ENCODE peak calls at places on chromosomes 2 and 18, in six cellular contexts. One of them, this sample, is unnamed. For H3K36me3, the result is how much of the 10 kb centered on the place peaks cover.

GRCh38 chr2:137348301-137348700 is 583.0 kb downstream of the THSD7B start:
- DNase-seq in IMR-90: no peak
- DNase-seq in brain microvascular endothelial cell: no peak
- DNase-seq in DND-41: no peak
- DNase-seq in tibial nerve: no peak
- DNase-seq in heart right ventricle: no peak
- DNase-seq in this sample: no peak

GRCh38 chr18:13266208-13267100 is 47.9 kb downstream of the LDLRAD4 start:
- DNase-seq in IMR-90: no peak
- DNase-seq in brain microvascular endothelial cell: no peak
- DNase-seq in DND-41: no peak
- DNase-seq in tibial nerve: no peak
- DNase-seq in heart right ventricle: peak
- DNase-seq in this sample: peak

GRCh38 chr2:73283545-73284295 is 558 bp downstream of the FBXO41 start:
- DNase-seq in IMR-90: no peak
- DNase-seq in brain microvascular endothelial cell: no peak
- DNase-seq in DND-41: peak
- DNase-seq in tibial nerve: no peak
- DNase-seq in heart right ventricle: no peak
- DNase-seq in this sample: peak

GRCh38 chr2:144996225-144996795 is 476.4 kb upstream of the ZEB2 start:
- DNase-seq in IMR-90: peak
- DNase-seq in brain microvascular endothelial cell: no peak
- DNase-seq in DND-41: no peak
- DNase-seq in tibial nerve: no peak
- DNase-seq in heart right ventricle: no peak
- DNase-seq in this sample: no peak

GRCh38 chr2:101902169-101902568 is 89.6 kb upstream of the IL1R2 start:
- DNase-seq in IMR-90: no peak
- DNase-seq in brain microvascular endothelial cell: no peak
- DNase-seq in DND-41: no peak
- DNase-seq in tibial nerve: no peak
- DNase-seq in heart right ventricle: no peak
- DNase-seq in this sample: no peak

GRCh38 chr2:26670171-26670570 is 22.4 kb upstream of the KCNK3 start:
- DNase-seq in IMR-90: peak
- DNase-seq in brain microvascular endothelial cell: peak
- DNase-seq in DND-41: no peak
- DNase-seq in tibial nerve: no peak
- DNase-seq in heart right ventricle: no peak
- DNase-seq in this sample: no peak

GRCh38 chr2:75458201-75458600 is 102.5 kb downstream of the EVA1A start:
- DNase-seq in IMR-90: no peak
- DNase-seq in brain microvascular endothelial cell: no peak
- DNase-seq in DND-41: no peak
- DNase-seq in tibial nerve: no peak
- DNase-seq in heart right ventricle: no peak
- DNase-seq in this sample: no peak

GRCh38 chr2:63849381-63850203 is 7.9 kb downstream of the UGP2 start:
- DNase-seq in IMR-90: no peak
- DNase-seq in brain microvascular endothelial cell: no peak
- DNase-seq in DND-41: peak
- DNase-seq in tibial nerve: no peak
- DNase-seq in heart right ventricle: no peak
- DNase-seq in this sample: no peak

GRCh38 chr2:241209271-241209670 is 20.8 kb downstream of the ANO7 start:
- DNase-seq in IMR-90: no peak
- DNase-seq in brain microvascular endothelial cell: no peak
- DNase-seq in DND-41: no peak
- DNase-seq in tibial nerve: no peak
- DNase-seq in heart right ventricle: no peak
- DNase-seq in this sample: no peak

GRCh38 chr2:121080013-121080772 is 204.8 kb downstream of the TFCP2L1 start:
- DNase-seq in IMR-90: peak
- DNase-seq in brain microvascular endothelial cell: peak
- DNase-seq in DND-41: peak
- DNase-seq in tibial nerve: no peak
- DNase-seq in heart right ventricle: peak
- DNase-seq in this sample: no peak

GRCh38 chr18:34707670-34708069 is 2.4 kb upstream of the DTNA start:
- DNase-seq in IMR-90: peak
- DNase-seq in brain microvascular endothelial cell: peak
- DNase-seq in DND-41: no peak
- DNase-seq in tibial nerve: no peak
- DNase-seq in heart right ventricle: peak
- DNase-seq in this sample: peak

GRCh38 chr2:105797298-105797819 is 52.6 kb downstream of the NCK2 start:
- DNase-seq in IMR-90: peak
- DNase-seq in brain microvascular endothelial cell: no peak
- DNase-seq in DND-41: peak
- DNase-seq in tibial nerve: no peak
- DNase-seq in heart right ventricle: no peak
- DNase-seq in this sample: no peak

GRCh38 chr18:76522104-76522503 is 27.1 kb upstream of the ZNF516 start:
- DNase-seq in IMR-90: no peak
- DNase-seq in brain microvascular endothelial cell: no peak
- DNase-seq in DND-41: no peak
- DNase-seq in tibial nerve: no peak
- DNase-seq in heart right ventricle: no peak
- DNase-seq in this sample: no peak

GRCh38 chr2:237059155-237059875 is 26.4 kb upstream of the COPS8 start:
- DNase-seq in IMR-90: no peak
- DNase-seq in brain microvascular endothelial cell: no peak
- DNase-seq in DND-41: no peak
- DNase-seq in tibial nerve: no peak
- DNase-seq in heart right ventricle: no peak
- DNase-seq in this sample: no peak

GRCh38 chr2:197453914-197454398 is 604 bp downstream of the COQ10B start:
- DNase-seq in IMR-90: peak
- DNase-seq in brain microvascular endothelial cell: no peak
- DNase-seq in DND-41: no peak
- DNase-seq in tibial nerve: no peak
- DNase-seq in heart right ventricle: no peak
- DNase-seq in this sample: peak

GRCh38 chr2:106561356-106561755 is 74.2 kb downstream of the CD8B2 start:
- DNase-seq in IMR-90: no peak
- DNase-seq in brain microvascular endothelial cell: no peak
- DNase-seq in DND-41: no peak
- DNase-seq in tibial nerve: no peak
- DNase-seq in heart right ventricle: peak
- DNase-seq in this sample: no peak

GRCh38 chr2:159713691-159714585 is 1.6 kb downstream of the MARCHF7 start:
- DNase-seq in IMR-90: peak
- DNase-seq in brain microvascular endothelial cell: peak
- DNase-seq in DND-41: no peak
- DNase-seq in tibial nerve: no peak
- DNase-seq in heart right ventricle: no peak
- DNase-seq in this sample: no peak

GRCh38 chr2:228600265-228600664 is 418.8 kb upstream of the SPHKAP start:
- DNase-seq in IMR-90: peak
- DNase-seq in brain microvascular endothelial cell: peak
- DNase-seq in DND-41: no peak
- DNase-seq in tibial nerve: no peak
- DNase-seq in heart right ventricle: no peak
- DNase-seq in this sample: no peak

GRCh38 chr2:156322681-156323211 is 9.8 kb downstream of the NR4A2 start:
- DNase-seq in IMR-90: no peak
- DNase-seq in brain microvascular endothelial cell: no peak
- DNase-seq in DND-41: no peak
- DNase-seq in tibial nerve: no peak
- DNase-seq in heart right ventricle: no peak
- DNase-seq in this sample: no peak

GRCh38 chr2:108786008-108786353 is 590 bp upstream of the CCDC138 start:
- DNase-seq in IMR-90: peak
- DNase-seq in brain microvascular endothelial cell: no peak
- DNase-seq in DND-41: no peak
- DNase-seq in tibial nerve: no peak
- DNase-seq in heart right ventricle: no peak
- DNase-seq in this sample: no peak

GRCh38 chr2:152509772-152510491 is 175.0 kb downstream of the FMNL2 start:
- DNase-seq in IMR-90: no peak
- DNase-seq in brain microvascular endothelial cell: no peak
- DNase-seq in DND-41: no peak
- DNase-seq in tibial nerve: no peak
- DNase-seq in heart right ventricle: no peak
- DNase-seq in this sample: no peak

GRCh38 chr2:235255716-235256115 is 238.1 kb upstream of the AGAP1 start:
- DNase-seq in IMR-90: no peak
- DNase-seq in brain microvascular endothelial cell: no peak
- DNase-seq in DND-41: no peak
- DNase-seq in tibial nerve: no peak
- DNase-seq in heart right ventricle: no peak
- DNase-seq in this sample: no peak

GRCh38 chr2:121489944-121490585 is 40.6 kb upstream of the RNU4ATAC start:
- DNase-seq in IMR-90: no peak
- DNase-seq in brain microvascular endothelial cell: no peak
- DNase-seq in DND-41: no peak
- DNase-seq in tibial nerve: no peak
- DNase-seq in heart right ventricle: no peak
- DNase-seq in this sample: no peak

GRCh38 chr2:9428965-9429577 is 5.6 kb downstream of the CPSF3 start:
- DNase-seq in IMR-90: peak
- DNase-seq in brain microvascular endothelial cell: no peak
- DNase-seq in DND-41: no peak
- DNase-seq in tibial nerve: no peak
- DNase-seq in heart right ventricle: no peak
- DNase-seq in this sample: no peak

GRCh38 chr18:27899893-27900292 is 277.0 kb downstream of the CDH2 start:
- DNase-seq in IMR-90: no peak
- DNase-seq in brain microvascular endothelial cell: no peak
- DNase-seq in DND-41: no peak
- DNase-seq in tibial nerve: no peak
- DNase-seq in heart right ventricle: no peak
- DNase-seq in this sample: no peak

GRCh38 chr2:205682239-205683021 is at the start of gene NRP2:
- DNase-seq in IMR-90: peak
- DNase-seq in brain microvascular endothelial cell: peak
- DNase-seq in DND-41: no peak
- DNase-seq in tibial nerve: peak
- DNase-seq in heart right ventricle: peak
- DNase-seq in this sample: peak

GRCh38 chr2:240934701-240935100 is 28.6 kb downstream of the CROCC2 start:
- DNase-seq in IMR-90: no peak
- DNase-seq in brain microvascular endothelial cell: no peak
- DNase-seq in DND-41: no peak
- DNase-seq in tibial nerve: peak
- DNase-seq in heart right ventricle: no peak
- DNase-seq in this sample: peak

GRCh38 chr2:60961457-60961856 is 56.1 kb upstream of the PEX13 start:
- DNase-seq in IMR-90: peak
- DNase-seq in brain microvascular endothelial cell: peak
- DNase-seq in DND-41: no peak
- DNase-seq in tibial nerve: no peak
- DNase-seq in heart right ventricle: no peak
- DNase-seq in this sample: no peak

GRCh38 chr2:11346129-11346528 is 1.7 kb upstream of the ROCK2 start:
- DNase-seq in IMR-90: no peak
- DNase-seq in brain microvascular endothelial cell: no peak
- DNase-seq in DND-41: no peak
- DNase-seq in tibial nerve: no peak
- DNase-seq in heart right ventricle: no peak
- DNase-seq in this sample: no peak

GRCh38 chr2:198913394-198914152 is 544.2 kb downstream of the SATB2 start:
- DNase-seq in IMR-90: no peak
- DNase-seq in brain microvascular endothelial cell: no peak
- DNase-seq in DND-41: no peak
- DNase-seq in tibial nerve: no peak
- DNase-seq in heart right ventricle: no peak
- DNase-seq in this sample: no peak

GRCh38 chr2:69945900-69946299 is 15.5 kb downstream of the ASPRV1 start:
- DNase-seq in IMR-90: no peak
- DNase-seq in brain microvascular endothelial cell: no peak
- DNase-seq in DND-41: no peak
- DNase-seq in tibial nerve: no peak
- DNase-seq in heart right ventricle: no peak
- DNase-seq in this sample: no peak

GRCh38 chr2:181911830-181912229 is 20.3 kb downstream of the ITPRID2 start:
- DNase-seq in IMR-90: no peak
- DNase-seq in brain microvascular endothelial cell: no peak
- DNase-seq in DND-41: no peak
- DNase-seq in tibial nerve: no peak
- DNase-seq in heart right ventricle: no peak
- DNase-seq in this sample: no peak

GRCh38 chr2:181917378-181917735 is 25.8 kb downstream of the ITPRID2 start:
- DNase-seq in IMR-90: no peak
- DNase-seq in brain microvascular endothelial cell: no peak
- DNase-seq in DND-41: no peak
- DNase-seq in tibial nerve: no peak
- DNase-seq in heart right ventricle: no peak
- DNase-seq in this sample: no peak

GRCh38 chr2:181918188-181918587 is 26.7 kb downstream of the ITPRID2 start:
- DNase-seq in IMR-90: no peak
- DNase-seq in brain microvascular endothelial cell: no peak
- DNase-seq in DND-41: no peak
- DNase-seq in tibial nerve: no peak
- DNase-seq in heart right ventricle: no peak
- DNase-seq in this sample: no peak

GRCh38 chr2:181916726-181917377 is 25.3 kb downstream of the ITPRID2 start:
- DNase-seq in IMR-90: peak
- DNase-seq in brain microvascular endothelial cell: peak
- DNase-seq in DND-41: no peak
- DNase-seq in tibial nerve: no peak
- DNase-seq in heart right ventricle: no peak
- DNase-seq in this sample: no peak

GRCh38 chr2:181915096-181915495 is 23.6 kb downstream of the ITPRID2 start:
- DNase-seq in IMR-90: no peak
- DNase-seq in brain microvascular endothelial cell: no peak
- DNase-seq in DND-41: no peak
- DNase-seq in tibial nerve: no peak
- DNase-seq in heart right ventricle: no peak
- DNase-seq in this sample: no peak
- H3K36me3 ChIP-seq in IMR-90: under half
- H3K36me3 ChIP-seq in brain microvascular endothelial cell: half or more
- H3K36me3 ChIP-seq in DND-41: half or more
- H3K36me3 ChIP-seq in tibial nerve: half or more
- H3K36me3 ChIP-seq in heart right ventricle: under half
- H3K36me3 ChIP-seq in this sample: under half

GRCh38 chr2:143475131-143475784 is 346.0 kb downstream of the ARHGAP15 start:
- DNase-seq in IMR-90: peak
- DNase-seq in brain microvascular endothelial cell: peak
- DNase-seq in DND-41: no peak
- DNase-seq in tibial nerve: no peak
- DNase-seq in heart right ventricle: no peak
- DNase-seq in this sample: no peak
- H3K27ac ChIP-seq in IMR-90: peak
- H3K27ac ChIP-seq in brain microvascular endothelial cell: peak
- H3K27ac ChIP-seq in DND-41: no peak
- H3K27ac ChIP-seq in tibial nerve: peak
- H3K27ac ChIP-seq in heart right ventricle: peak
- H3K27ac ChIP-seq in this sample: peak

GRCh38 chr2:135744761-135745314 is 3.2 kb downstream of the UBXN4 start:
- DNase-seq in IMR-90: peak
- DNase-seq in brain microvascular endothelial cell: peak
- DNase-seq in DND-41: peak
- DNase-seq in tibial nerve: no peak
- DNase-seq in heart right ventricle: no peak
- DNase-seq in this sample: no peak
- TF ChIP-seq CTCF in IMR-90: no peak
- TF ChIP-seq CTCF in brain microvascular endothelial cell: peak
- TF ChIP-seq CTCF in DND-41: peak
- TF ChIP-seq CTCF in tibial nerve: no peak
- TF ChIP-seq CTCF in heart right ventricle: no peak
- TF ChIP-seq CTCF in this sample: no peak

GRCh38 chr2:127456960-127457359 is 38.7 kb downstream of the PROC start:
- DNase-seq in IMR-90: no peak
- DNase-seq in brain microvascular endothelial cell: no peak
- DNase-seq in DND-41: no peak
- DNase-seq in tibial nerve: no peak
- DNase-seq in heart right ventricle: no peak
- DNase-seq in this sample: no peak
- H3K36me3 ChIP-seq in IMR-90: under half
- H3K36me3 ChIP-seq in brain microvascular endothelial cell: under half
- H3K36me3 ChIP-seq in DND-41: under half
- H3K36me3 ChIP-seq in tibial nerve: under half
- H3K36me3 ChIP-seq in heart right ventricle: under half
- H3K36me3 ChIP-seq in this sample: under half

This sample was measured in heart left ventricle.